ENCODE peak calls at places on chromosomes 12 and 14, in nine cellular contexts. S, T, Z, F, V, K, P, U and X are unnamed samples.
A peak's percentile ranks its signal among the peaks of the same experiment; 100 is the strongest.

GRCh38 chr14:98195256-98195655 is 1076.7 kb downstream of the BCL11B start:
- DNase-seq in S (no peak), T (no peak), Z (no peak), F (no peak), V (no peak), K (no peak), P (no peak), U (no peak), X (no peak)

GRCh38 chr12:92696240-92696639 is 6.5 kb upstream of the PLEKHG7 start:
- DNase-seq in S (peak; percentile 71), T (no peak), Z (peak; percentile 66), F (no peak), V (peak; percentile 46), K (no peak), P (no peak), U (no peak), X (no peak)

GRCh38 chr12:78519422-78519821 is 345.2 kb upstream of the SYT1 start:
- DNase-seq in S (no peak), T (no peak), Z (no peak), F (no peak), V (no peak), K (no peak), P (no peak), U (no peak), X (no peak)

GRCh38 chr14:44700694-44701093 is 193.6 kb upstream of the FSCB start:
- DNase-seq in S (no peak), T (no peak), Z (no peak), F (no peak), V (no peak), K (no peak), P (no peak), U (no peak), X (no peak)

GRCh38 chr14:100085451-100085850 is 20.2 kb downstream of the EVL start:
- DNase-seq in S (no peak), T (no peak), Z (no peak), F (no peak), V (no peak), K (no peak), P (no peak), U (no peak), X (no peak)

GRCh38 chr12:110248096-110248447 is 33.0 kb upstream of the ATP2A2 start:
- DNase-seq in S (no peak), T (no peak), Z (no peak), F (no peak), V (no peak), K (no peak), P (no peak), U (no peak), X (no peak)

GRCh38 chr14:22842211-22843122 is 6.1 kb downstream of the MMP14 start:
- DNase-seq in S (peak; percentile 63), T (no peak), Z (no peak), F (no peak), V (no peak), K (no peak), P (no peak), U (no peak), X (no peak)

GRCh38 chr12:63292476-63293228 is 141.7 kb upstream of the AVPR1A start:
- DNase-seq in S (no peak), T (no peak), Z (no peak), F (no peak), V (no peak), K (no peak), P (no peak), U (no peak), X (no peak)

GRCh38 chr14:104271394-104271793 is 133.0 kb downstream of the KIF26A start:
- DNase-seq in S (no peak), T (no peak), Z (peak; percentile 8), F (no peak), V (no peak), K (no peak), P (no peak), U (no peak), X (no peak)

GRCh38 chr14:104462651-104463630 is 116.6 kb upstream of the C14orf180 start:
- DNase-seq in S (peak; percentile 48), T (no peak), Z (no peak), F (no peak), V (no peak), K (no peak), P (no peak), U (no peak), X (no peak)

GRCh38 chr12:18747960-18748359 is 10.0 kb downstream of the CAPZA3 start:
- DNase-seq in S (no peak), T (peak; percentile 97), Z (peak; percentile 97), F (no peak), V (no peak), K (peak; percentile 12), P (no peak), U (no peak), X (no peak)

GRCh38 chr14:87014854-87015253 is 978.1 kb downstream of the GALC start:
- DNase-seq in S (no peak), T (no peak), Z (no peak), F (no peak), V (no peak), K (no peak), P (peak; percentile 6), U (no peak), X (no peak)

GRCh38 chr12:77943466-77943865 is 112.8 kb downstream of the NAV3 start:
- DNase-seq in S (no peak), T (no peak), Z (peak; percentile 88), F (no peak), V (no peak), K (no peak), P (no peak), U (no peak), X (no peak)

GRCh38 chr12:128675576-128675975 is 148.2 kb downstream of the SLC15A4 start:
- DNase-seq in S (no peak), T (no peak), Z (no peak), F (no peak), V (no peak), K (no peak), P (no peak), U (no peak), X (no peak)

GRCh38 chr14:103845327-103845726 is 2.0 kb downstream of the PPP1R13B start:
- DNase-seq in S (no peak), T (no peak), Z (no peak), F (no peak), V (no peak), K (no peak), P (no peak), U (no peak), X (no peak)

GRCh38 chr12:11797317-11797913 is 147.9 kb downstream of the ETV6 start:
- DNase-seq in S (no peak), T (peak; percentile 92), Z (peak; percentile 90), F (peak; percentile 19), V (no peak), K (no peak), P (no peak), U (no peak), X (no peak)

GRCh38 chr12:27319394-27319793 is 13.2 kb upstream of the BMAL2 start:
- DNase-seq in S (no peak), T (no peak), Z (peak; percentile 46), F (no peak), V (no peak), K (no peak), P (no peak), U (no peak), X (no peak)

GRCh38 chr12:15563683-15564082 is 225.5 kb downstream of the EPS8 start:
- DNase-seq in S (no peak), T (no peak), Z (peak; percentile 68), F (no peak), V (no peak), K (no peak), P (no peak), U (no peak), X (no peak)

GRCh38 chr12:62660763-62661162 is 194.1 kb downstream of the MON2 start:
- DNase-seq in S (no peak), T (peak; percentile 42), Z (peak; percentile 86), F (no peak), V (no peak), K (no peak), P (no peak), U (no peak), X (no peak)